ENCODE peak calls at places on chromosomes 3 and 15, in seven cellular contexts. K, W, A, V, D, U and L are unnamed samples.
A peak's percentile ranks its signal among the peaks of the same experiment; 100 is the strongest.

GRCh38 chr3:100361897-100362296 is 27.3 kb downstream of the NIT2 start:
- DNase-seq in K (no peak), V (no peak), D (no peak), A (no peak), W (no peak), U (no peak), L (no peak)

GRCh38 chr3:49217688-49218470 is 46.5 kb downstream of the KLHDC8B start:
- DNase-seq in D (peak; percentile 14), W (peak; percentile 8), U (no peak), V (no peak), A (no peak), K (no peak), L (no peak)

GRCh38 chr3:122964844-122965243 is 62.7 kb downstream of the SEMA5B start:
- DNase-seq in U (no peak), W (no peak), D (no peak), K (no peak), V (no peak), A (no peak), L (no peak)

GRCh38 chr3:17808994-17809393 is 66.6 kb upstream of the TBC1D5 start:
- DNase-seq in V (no peak), K (no peak), U (peak; percentile 89), W (no peak), D (no peak), A (no peak), L (no peak)

GRCh38 chr3:138914870-138915502 is 32.0 kb downstream of the FOXL2 start:
- DNase-seq in U (peak; percentile 74), A (no peak), D (no peak), K (no peak), V (no peak), W (no peak), L (no peak)

GRCh38 chr3:42067324-42067723 is 23.8 kb upstream of the TRAK1 start:
- DNase-seq in D (peak; percentile 44), V (no peak), A (no peak), K (no peak), U (peak; percentile 82), W (no peak), L (no peak)

GRCh38 chr15:51075364-51075763 is 19.3 kb downstream of the TNFAIP8L3 start:
- DNase-seq in A (no peak), D (peak; percentile 66), V (no peak), W (no peak), U (no peak), K (no peak), L (no peak)

GRCh38 chr3:16136042-16136441 is 38.4 kb upstream of the GALNT15 start:
- DNase-seq in K (no peak), U (no peak), V (no peak), W (no peak), D (no peak), A (no peak), L (no peak)

GRCh38 chr15:91890614-91891013 is 37.1 kb downstream of the SLCO3A1 start:
- DNase-seq in D (no peak), K (no peak), U (no peak), A (no peak), V (no peak), W (no peak), L (no peak)

GRCh38 chr3:184176377-184177330 is 2.0 kb downstream of the AP2M1 start:
- DNase-seq in W (peak; percentile 51), V (no peak), K (no peak), D (peak; percentile 77), U (peak; percentile 97), A (peak; percentile 92), L (peak; percentile 69)

GRCh38 chr15:96053039-96054021 is 277.2 kb upstream of the NR2F2 start:
- DNase-seq in K (peak; percentile 43), W (peak; percentile 15), V (no peak), U (no peak), A (peak; percentile 46), D (peak; percentile 42), L (peak; percentile 65)

GRCh38 chr3:65595222-65595996 is 443.3 kb downstream of the MAGI1 start:
- DNase-seq in K (no peak), A (no peak), W (no peak), U (no peak), V (no peak), D (no peak), L (no peak)

GRCh38 chr3:65595997-65596300 is 442.8 kb downstream of the MAGI1 start:
- DNase-seq in V (no peak), A (no peak), K (no peak), U (no peak), W (no peak), D (no peak), L (no peak)

GRCh38 chr3:65591313-65591712 is 447.4 kb downstream of the MAGI1 start:
- DNase-seq in W (no peak), D (no peak), K (no peak), A (no peak), U (no peak), V (no peak), L (no peak)

GRCh38 chr3:65596511-65597224 is 442.1 kb downstream of the MAGI1 start:
- DNase-seq in D (no peak), V (no peak), U (no peak), W (no peak), A (no peak), K (no peak), L (no peak)

GRCh38 chr3:65593780-65594752 is 444.7 kb downstream of the MAGI1 start:
- DNase-seq in A (no peak), K (no peak), V (no peak), U (no peak), D (no peak), W (no peak), L (no peak)
- TF ChIP-seq CTCF in A (no peak), K (no peak), V (no peak), U (no peak), D (no peak), W (no peak), L (no peak)

GRCh38 chr3:190701096-190701532 is 161.4 kb downstream of the GMNC start:
- DNase-seq in U (peak; percentile 52), V (no peak), W (peak; percentile 54), K (no peak), D (peak; percentile 17), A (peak; percentile 23), L (peak; percentile 20)
- TF ChIP-seq CTCF in U (peak; percentile 86), V (peak; percentile 77), W (peak; percentile 30), K (no peak), D (peak; percentile 62), A (no peak), L (peak; percentile 52)

GRCh38 chr15:89003865-89004725 is 84.2 kb upstream of the ABHD2 start:
- DNase-seq in A (peak; percentile 71), V (no peak), W (no peak), U (peak; percentile 58), K (no peak), D (peak; percentile 44), L (peak; percentile 45)
- TF ChIP-seq CTCF in A (peak; percentile 23), V (no peak), W (no peak), U (peak; percentile 80), K (no peak), D (peak; percentile 71), L (peak; percentile 32)

GRCh38 chr3:11653298-11654055 is 9.8 kb upstream of the VGLL4 start:
- DNase-seq in K (no peak), D (no peak), U (no peak), A (no peak), V (no peak), W (no peak), L (no peak)

GRCh38 chr3:11651900-11652299 is 8.2 kb upstream of the VGLL4 start:
- DNase-seq in A (no peak), U (no peak), D (no peak), V (no peak), W (no peak), K (no peak), L (no peak)

GRCh38 chr3:11658180-11658579 is 14.5 kb upstream of the VGLL4 start:
- DNase-seq in K (no peak), U (no peak), W (no peak), V (no peak), D (no peak), A (no peak), L (no peak)

GRCh38 chr3:11654166-11654565 is 10.5 kb upstream of the VGLL4 start:
- DNase-seq in V (no peak), W (no peak), K (no peak), D (no peak), U (no peak), A (no peak), L (no peak)

DNA sequence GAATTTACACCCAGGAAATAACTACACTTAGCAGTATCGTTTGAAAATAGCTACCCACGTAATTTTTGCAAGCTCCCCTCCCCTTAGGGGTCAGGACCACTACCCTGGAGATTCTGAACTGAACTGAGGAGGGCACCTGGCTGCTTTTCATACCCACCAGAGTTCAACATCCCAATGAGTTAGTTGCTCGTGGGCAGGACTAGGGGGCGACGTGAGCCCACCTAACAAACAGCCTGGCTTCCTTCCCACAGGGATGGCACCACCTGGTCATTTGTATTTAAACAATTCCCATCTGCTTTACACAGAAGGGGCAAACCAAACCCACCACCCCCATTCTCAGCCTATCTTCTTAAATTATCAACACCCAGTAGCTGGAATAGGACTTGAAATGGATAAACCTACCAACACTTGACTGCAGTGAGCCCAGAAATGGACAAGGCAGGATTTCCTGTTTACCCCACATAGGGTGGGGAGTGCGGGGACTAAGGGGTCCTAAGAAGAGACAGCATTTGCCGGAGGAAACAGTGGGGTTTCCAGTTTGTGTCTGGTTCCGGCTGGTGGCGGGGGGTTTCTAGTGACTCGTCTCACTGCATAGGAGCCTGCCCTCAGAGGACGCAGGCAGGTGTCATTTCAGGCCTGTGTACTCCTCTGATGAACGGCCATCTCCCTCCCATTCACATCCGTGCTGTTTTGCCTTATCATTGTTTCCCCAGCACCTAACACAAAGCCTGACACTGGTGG is 11.6 kb upstream of the VGLL4 start:
- DNase-seq in A (peak; percentile 36), K (no peak), D (no peak), V (no peak), W (no peak), U (no peak), L (no peak)
- TF ChIP-seq CTCF in A (peak; percentile 16), K (no peak), D (peak; percentile 45), V (peak; percentile 9), W (no peak), U (peak; percentile 64), L (peak; percentile 43)

GRCh38 chr15:57667171-57667924 is 39.2 kb upstream of the POLR2M start:
- DNase-seq in D (no peak), K (no peak), U (peak; percentile 61), V (no peak), W (no peak), A (no peak), L (no peak)
- TF ChIP-seq CTCF in D (peak; percentile 70), K (no peak), U (peak; percentile 66), V (peak; percentile 42), W (peak; percentile 22), A (no peak), L (no peak)